ENCODE peak calls at places on chromosomes 13 and 19, in nine cellular contexts. B, U, C, G, Z, Q, O, A and S are unnamed samples.

GRCh38 chr13:113220141-113220598 is 10.8 kb downstream of the CUL4A start:
- DNase-seq in B (no peak), U (no peak), C (no peak), G (no peak), Z (no peak), Q (no peak), O (peak; percentile 30), A (no peak), S (no peak)

GRCh38 chr13:112956516-112957294 is 12.3 kb upstream of the MCF2L start:
- DNase-seq in B (no peak), U (no peak), C (no peak), G (no peak), Z (no peak), Q (no peak), O (no peak), A (no peak), S (peak; percentile 65)

GRCh38 chr19:49533551-49534488 is 6.0 kb downstream of the RCN3 start:
- DNase-seq in B (peak; percentile 81), U (peak; percentile 72), C (peak; percentile 81), G (peak; percentile 82), Z (peak; percentile 86), Q (no peak), O (peak; percentile 77), A (peak; percentile 79), S (peak; percentile 94)

GRCh38 chr19:19539738-19540703 is 2.0 kb downstream of the CILP2 start:
- DNase-seq in B (peak; percentile 60), U (peak; percentile 69), C (no peak), G (peak; percentile 61), Z (peak; percentile 84), Q (no peak), O (peak; percentile 64), A (no peak), S (peak; percentile 92)

GRCh38 chr19:10654610-10655456 is 687 bp downstream of the ILF3 start:
- DNase-seq in B (peak; percentile 58), U (peak; percentile 67), C (no peak), G (peak; percentile 43), Z (peak; percentile 89), Q (no peak), O (peak; percentile 29), A (peak; percentile 68), S (peak; percentile 92)

GRCh38 chr19:48450441-48450840 is 4.7 kb downstream of the GRWD1 start:
- DNase-seq in B (no peak), U (no peak), C (no peak), G (no peak), Z (no peak), Q (no peak), O (no peak), A (no peak), S (no peak)

GRCh38 chr13:50676602-50677001 is 166.9 kb downstream of the DLEU7 start:
- DNase-seq in B (no peak), U (no peak), C (no peak), G (no peak), Z (no peak), Q (no peak), O (peak; percentile 25), A (no peak), S (no peak)

GRCh38 chr13:96898855-96899254 is 95.4 kb downstream of the OXGR1 start:
- DNase-seq in B (no peak), U (no peak), C (no peak), G (no peak), Z (no peak), Q (no peak), O (no peak), A (no peak), S (no peak)

GRCh38 chr19:5694952-5695648 is 5.0 kb downstream of the RPL36 start:
- DNase-seq in B (no peak), U (no peak), C (no peak), G (no peak), Z (no peak), Q (no peak), O (no peak), A (no peak), S (no peak)

GRCh38 chr13:53151692-53152421 is 123.2 kb downstream of the OLFM4 start:
- DNase-seq in B (no peak), U (peak; percentile 43), C (peak; percentile 29), G (no peak), Z (peak; percentile 33), Q (no peak), O (peak; percentile 67), A (peak; percentile 55), S (no peak)

GRCh38 chr13:87005511-87005910 is 665.7 kb upstream of the SLITRK5 start:
- DNase-seq in B (no peak), U (no peak), C (no peak), G (no peak), Z (no peak), Q (no peak), O (no peak), A (no peak), S (no peak)

GRCh38 chr13:108496364-108497215 is 132.8 kb upstream of the MYO16 start:
- DNase-seq in B (no peak), U (no peak), C (no peak), G (no peak), Z (peak; percentile 18), Q (no peak), O (no peak), A (no peak), S (no peak)

GRCh38 chr19:36573948-36574726 is 1.0 kb upstream of the ZNF529 start:
- DNase-seq in B (no peak), U (no peak), C (no peak), G (no peak), Z (no peak), Q (no peak), O (peak; percentile 35), A (no peak), S (no peak)

GRCh38 chr13:65679240-65679639 is 1550.9 kb downstream of the PCDH9 start:
- DNase-seq in B (no peak), U (no peak), C (no peak), G (no peak), Z (no peak), Q (no peak), O (no peak), A (no peak), S (no peak)

GRCh38 chr13:75947448-75947847 is 311.3 kb downstream of the LMO7 start:
- DNase-seq in B (no peak), U (no peak), C (no peak), G (no peak), Z (no peak), Q (no peak), O (no peak), A (no peak), S (no peak)

GRCh38 chr19:35254341-35255297 is 5.8 kb downstream of the LSR start:
- DNase-seq in B (no peak), U (no peak), C (no peak), G (peak; percentile 13), Z (no peak), Q (no peak), O (no peak), A (peak; percentile 48), S (peak; percentile 49)

GRCh38 chr19:31715249-31715944 is 366.2 kb upstream of the TSHZ3 start:
- DNase-seq in B (no peak), U (no peak), C (no peak), G (no peak), Z (no peak), Q (no peak), O (no peak), A (no peak), S (no peak)

GRCh38 chr19:10206226-10206873 is 11.6 kb upstream of the DNMT1 start:
- DNase-seq in B (no peak), U (no peak), C (no peak), G (no peak), Z (no peak), Q (no peak), O (no peak), A (no peak), S (no peak)

GRCh38 chr19:35120898-35121297 is 5.3 kb downstream of the FXYD3 start:
- DNase-seq in B (no peak), U (no peak), C (no peak), G (no peak), Z (no peak), Q (no peak), O (no peak), A (no peak), S (no peak)

GRCh38 chr19:7440188-7440975 is 48.5 kb downstream of the PEX11G start:
- DNase-seq in B (no peak), U (no peak), C (no peak), G (no peak), Z (no peak), Q (no peak), O (no peak), A (no peak), S (no peak)

GRCh38 chr13:113639661-113640262 is 18.2 kb downstream of the ATP4B start:
- DNase-seq in B (no peak), U (no peak), C (no peak), G (no peak), Z (no peak), Q (no peak), O (no peak), A (peak; percentile 18), S (peak; percentile 50)

GRCh38 chr13:24165746-24166145 is 5.2 kb downstream of the SPATA13 start:
- DNase-seq in B (no peak), U (no peak), C (no peak), G (no peak), Z (no peak), Q (no peak), O (no peak), A (no peak), S (no peak)

GRCh38 chr13:78121459-78122348 is 203.1 kb upstream of the EDNRB start:
- DNase-seq in B (peak; percentile 8), U (no peak), C (no peak), G (peak; percentile 19), Z (peak; percentile 35), Q (peak; percentile 36), O (peak; percentile 53), A (no peak), S (no peak)

GRCh38 chr13:90534617-90535340 is 812.7 kb upstream of the MIR17HG start:
- DNase-seq in B (no peak), U (no peak), C (no peak), G (no peak), Z (no peak), Q (no peak), O (no peak), A (no peak), S (no peak)

GRCh38 chr13:45278096-45278645 is 62.8 kb downstream of the TPT1 start:
- DNase-seq in B (no peak), U (no peak), C (no peak), G (no peak), Z (no peak), Q (peak; percentile 33), O (no peak), A (no peak), S (no peak)

GRCh38 chr13:31898383-31899071 is 133.0 kb upstream of the FRY start:
- DNase-seq in B (no peak), U (no peak), C (no peak), G (no peak), Z (no peak), Q (no peak), O (no peak), A (no peak), S (no peak)

GRCh38 chr19:13622727-13623126 is 116.4 kb upstream of the CACNA1A start:
- DNase-seq in B (no peak), U (no peak), C (no peak), G (no peak), Z (no peak), Q (no peak), O (no peak), A (no peak), S (no peak)

GRCh38 chr19:31064486-31064885 is 284.8 kb downstream of the TSHZ3 start:
- DNase-seq in B (no peak), U (no peak), C (no peak), G (no peak), Z (no peak), Q (no peak), O (no peak), A (no peak), S (no peak)

GRCh38 chr19:38388310-38389100 is at the start of gene SPRED3:
- DNase-seq in B (no peak), U (peak; percentile 43), C (peak; percentile 96), G (no peak), Z (peak; percentile 42), Q (peak; percentile 22), O (peak; percentile 47), A (no peak), S (no peak)

GRCh38 chr13:91372813-91373420 is 25.4 kb downstream of the MIR17HG start:
- DNase-seq in B (no peak), U (no peak), C (no peak), G (no peak), Z (no peak), Q (no peak), O (no peak), A (no peak), S (no peak)

GRCh38 chr19:7679017-7679720 is 1.5 kb upstream of the TRAPPC5 start:
- DNase-seq in B (peak; percentile 66), U (no peak), C (no peak), G (peak; percentile 83), Z (peak; percentile 82), Q (no peak), O (peak; percentile 31), A (peak; percentile 67), S (peak; percentile 91)